ENCODE peak calls at places on chromosomes 2 and 18, in four cellular contexts. J is adrenal gland, U is body of pancreas, Q is gastrocnemius medialis. M is an unnamed sample.

GRCh38 chr2:61193670-61194561 is 31.9 kb downstream of the C2orf74 start:
- DNase-seq in J (no peak), U (no peak), Q (no peak), M (no peak)

GRCh38 chr2:74146929-74147728 is 583 bp downstream of the BOLA3 start:
- DNase-seq in J (peak), U (peak), Q (peak), M (no peak)

GRCh38 chr2:176556383-176556782 is 287.1 kb downstream of the MTX2 start:
- DNase-seq in J (no peak), U (no peak), Q (no peak), M (no peak)

GRCh38 chr18:57780318-57781127 is 22.6 kb downstream of the ATP8B1 start:
- DNase-seq in J (no peak), U (no peak), Q (no peak), M (no peak)

GRCh38 chr2:149991576-149991975 is 404.0 kb upstream of the MMADHC start:
- DNase-seq in J (no peak), U (no peak), Q (no peak), M (no peak)

GRCh38 chr2:44200759-44201158 is 32.1 kb downstream of the PPM1B start:
- DNase-seq in J (no peak), U (no peak), Q (no peak), M (no peak)

GRCh38 chr18:22084547-22084946 is 84.8 kb upstream of the GATA6 start:
- DNase-seq in J (no peak), U (peak), Q (no peak), M (no peak)

GRCh38 chr18:29154758-29155725 is 978.1 kb upstream of the CDH2 start:
- DNase-seq in J (no peak), U (peak), Q (no peak), M (no peak)

GRCh38 chr18:6406075-6406909 is 8.4 kb downstream of the L3MBTL4 start:
- DNase-seq in J (peak), U (peak), Q (peak), M (no peak)

GRCh38 chr18:2905802-2906521 is 59.2 kb downstream of the EMILIN2 start:
- DNase-seq in J (peak), U (peak), Q (peak), M (peak)

GRCh38 chr2:168174761-168175160 is 72.6 kb downstream of the STK39 start:
- DNase-seq in J (no peak), U (no peak), Q (no peak), M (no peak)

GRCh38 chr2:148130571-148130970 is 109.7 kb downstream of the MBD5 start:
- DNase-seq in J (no peak), U (peak), Q (no peak), M (no peak)

GRCh38 chr18:22143347-22144340 is 25.7 kb upstream of the GATA6 start:
- DNase-seq in J (no peak), U (peak), Q (no peak), M (no peak)

GRCh38 chr2:118249531-118249930 is 161.3 kb downstream of the INSIG2 start:
- DNase-seq in J (no peak), U (no peak), Q (no peak), M (no peak)

GRCh38 chr2:15218423-15219086 is 342.6 kb downstream of the NBAS start:
- DNase-seq in J (no peak), U (no peak), Q (no peak), M (no peak)

GRCh38 chr18:8932866-8933265 is 169.6 kb upstream of the NDUFV2 start:
- DNase-seq in J (no peak), U (no peak), Q (no peak), M (no peak)

GRCh38 chr2:10905872-10906143 is 5.9 kb upstream of the KCNF1 start:
- DNase-seq in J (no peak), U (no peak), Q (no peak), M (no peak)

GRCh38 chr2:138658187-138658894 is 121.8 kb downstream of the NXPH2 start:
- DNase-seq in J (no peak), U (no peak), Q (no peak), M (no peak)
- TF ChIP-seq POLR2A in J (no peak), U (no peak), Q (no peak), M (no peak)

GRCh38 chr2:126227250-126227649 is 428.7 kb upstream of the GYPC start:
- DNase-seq in J (no peak), U (no peak), Q (no peak), M (no peak)
- TF ChIP-seq CTCF in J (no peak), U (no peak), Q (no peak), M (no peak)

DNA sequence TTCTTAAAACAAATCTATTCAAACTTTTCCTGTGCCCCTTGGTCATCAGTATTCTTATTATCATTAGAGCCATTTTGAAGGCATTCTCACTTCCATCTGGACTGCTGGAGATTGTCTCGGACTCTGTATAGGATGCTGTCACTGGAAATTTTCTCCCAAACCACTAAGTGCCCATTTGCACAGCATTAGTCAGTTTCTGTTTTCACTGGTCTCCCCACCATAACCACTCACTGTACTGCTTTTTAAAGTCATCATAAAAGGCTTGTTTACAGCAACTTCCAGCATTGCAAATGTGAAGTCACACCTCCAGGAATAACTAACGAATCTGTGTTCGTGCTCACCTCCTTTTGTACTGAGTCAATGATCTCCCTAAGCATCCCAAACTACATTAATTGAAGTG is 150.9 kb upstream of the SERTAD2 start:
- DNase-seq in J (no peak), U (no peak), Q (no peak), M (no peak)
- TF ChIP-seq POLR2A in J (no peak), U (no peak), Q (no peak), M (no peak)

GRCh38 chr2:227191367-227191766 is 26.9 kb downstream of the COL4A3 start:
- DNase-seq in J (peak), U (no peak), Q (peak), M (no peak)
- TF ChIP-seq CTCF in J (no peak), U (no peak), Q (peak), M (no peak)

GRCh38 chr2:96207073-96207777 is 1.4 kb downstream of the STARD7 start:
- DNase-seq in J (no peak), U (no peak), Q (peak), M (no peak)

GRCh38 chr2:96209011-96209728 is 543 bp upstream of the STARD7 start:
- DNase-seq in J (peak), U (no peak), Q (no peak), M (no peak)

GRCh38 chr2:96207778-96208143 is 866 bp downstream of the STARD7 start:
- DNase-seq in J (no peak), U (no peak), Q (no peak), M (no peak)

GRCh38 chr2:96209729-96210085 is 1.1 kb upstream of the STARD7 start:
- DNase-seq in J (no peak), U (no peak), Q (no peak), M (no peak)

GRCh38 chr2:96208144-96209010 is at the start of gene STARD7:
- DNase-seq in J (peak), U (peak), Q (peak), M (peak)
- TF ChIP-seq POLR2A in J (peak), U (peak), Q (peak), M (peak)

GRCh38 chr2:68465081-68465916 is 1.8 kb downstream of the FBXO48 start:
- DNase-seq in J (no peak), U (no peak), Q (no peak), M (no peak)

GRCh38 chr2:68467077-68467960 is at the start of the genes APLF and FBXO48:
- DNase-seq in J (peak), U (peak), Q (peak), M (peak)

GRCh38 chr2:68466778-68467076 is 367 bp downstream of the FBXO48 start:
- DNase-seq in J (no peak), U (no peak), Q (no peak), M (peak)

GRCh38 chr2:68464651-68465050 is 2.4 kb downstream of the FBXO48 start:
- DNase-seq in J (no peak), U (no peak), Q (no peak), M (no peak)

GRCh38 chr2:68466361-68466777 is 725 bp downstream of the FBXO48 start:
- DNase-seq in J (peak), U (peak), Q (no peak), M (no peak)
- TF ChIP-seq CTCF in J (peak), U (no peak), Q (no peak), M (no peak)

GRCh38 chr2:177618270-177619253 is 226.0 kb downstream of the AGPS start:
- DNase-seq in J (peak), U (peak), Q (peak), M (peak)
- TF ChIP-seq POLR2A in J (peak), U (peak), Q (no peak), M (no peak)

DNA sequence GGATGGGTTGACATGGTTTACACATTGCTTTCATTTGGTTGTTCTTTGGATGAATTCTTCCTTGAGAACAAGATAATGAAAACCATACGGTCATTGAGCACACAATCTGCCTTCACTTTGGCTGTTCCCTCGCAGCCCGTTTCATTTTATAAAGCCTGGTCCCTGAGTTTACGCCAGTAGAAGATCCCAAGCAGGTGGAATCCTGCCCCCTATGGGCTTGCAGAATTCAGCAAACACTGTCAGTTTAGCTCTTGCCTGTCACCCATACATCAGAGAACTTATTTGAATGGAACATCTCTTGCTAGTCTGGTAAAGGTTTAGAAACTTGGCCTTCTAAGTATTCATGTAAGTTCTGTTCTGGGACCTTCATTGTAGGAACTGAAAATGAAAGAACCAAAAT is 666.4 kb upstream of the ZEB2 start:
- DNase-seq in J (no peak), U (no peak), Q (peak), M (no peak)
- TF ChIP-seq CTCF in J (no peak), U (no peak), Q (no peak), M (no peak)

GRCh38 chr2:113281920-113282746 is 3.4 kb upstream of the PAX8 start:
- DNase-seq in J (no peak), U (no peak), Q (no peak), M (no peak)

GRCh38 chr2:113284481-113284880 is 5.8 kb upstream of the PAX8 start:
- DNase-seq in J (no peak), U (no peak), Q (no peak), M (no peak)

GRCh38 chr2:113285816-113286215 is 7.1 kb upstream of the PAX8 start:
- DNase-seq in J (no peak), U (no peak), Q (no peak), M (no peak)

GRCh38 chr2:113283704-113284284 is 5.1 kb upstream of the PAX8 start:
- DNase-seq in J (peak), U (peak), Q (peak), M (no peak)

GRCh38 chr2:113282747-113283533 is 4.2 kb upstream of the PAX8 start:
- DNase-seq in J (peak), U (peak), Q (peak), M (no peak)
- TF ChIP-seq POLR2A in J (no peak), U (peak), Q (no peak), M (no peak)

M was measured in suprapubic skin.